ENCODE peak calls at places on chromosome 22, in five cellular contexts. A is adrenal gland; C is astrocyte of the spinal cord; W is PC-9; Y is naive thymus-derived CD4-positive, alpha-beta T cell. H is an unnamed sample.

GRCh38 chr22:31250740-31251330 is 38.7 kb downstream of the LIMK2 start:
- DNase-seq in Y (no peak), A (no peak), W (no peak), C (no peak), H (peak)

GRCh38 chr22:19258371-19258770 is 33.1 kb downstream of the CLTCL1 start:
- DNase-seq in C (no peak), A (no peak), W (no peak), Y (no peak), H (no peak)

GRCh38 chr22:45317551-45318167 is 7.9 kb downstream of the FAM118A start:
- DNase-seq in A (peak), Y (no peak), C (peak), W (no peak), H (peak)

GRCh38 chr22:23714596-23715588 is 24.1 kb downstream of the RGL4 start:
- DNase-seq in A (no peak), W (no peak), Y (no peak), C (no peak), H (no peak)

GRCh38 chr22:38655532-38656255 is 498 bp downstream of the FAM227A start:
- DNase-seq in Y (peak), C (peak), A (no peak), W (no peak), H (no peak)

GRCh38 chr22:30471616-30472318 is at the start of gene SEC14L3:
- DNase-seq in C (no peak), Y (no peak), W (no peak), A (no peak), H (no peak)

GRCh38 chr22:31089101-31090100 is 8.3 kb downstream of the SMTN start:
- DNase-seq in A (peak), W (no peak), Y (peak), C (peak), H (no peak)

GRCh38 chr22:44181033-44181911 is 547 bp downstream of the PARVG start:
- DNase-seq in Y (peak), A (no peak), W (no peak), C (no peak), H (no peak)

GRCh38 chr22:31339148-31339832 is 6.9 kb downstream of the PATZ1 start:
- DNase-seq in W (no peak), Y (no peak), A (no peak), C (no peak), H (no peak)

GRCh38 chr22:45009881-45010531 is at the start of gene PHF21B:
- DNase-seq in C (peak), W (peak), Y (no peak), A (peak), H (peak)

GRCh38 chr22:34324763-34325162 is 404.5 kb upstream of the LARGE1 start:
- DNase-seq in A (no peak), W (no peak), Y (no peak), C (no peak), H (no peak)

GRCh38 chr22:32842486-32842885 is 41.0 kb downstream of the TIMP3 start:
- DNase-seq in W (no peak), A (no peak), C (no peak), Y (no peak), H (no peak)

GRCh38 chr22:16559056-16559955 is 33.3 kb downstream of the CCT8L2 start:
- DNase-seq in Y (no peak), C (no peak), W (no peak), A (no peak), H (no peak)

GRCh38 chr22:43234299-43234988 is 47.5 kb upstream of the TTLL12 start:
- DNase-seq in Y (no peak), W (no peak), C (no peak), A (no peak), H (no peak)

GRCh38 chr22:31841029-31841827 is 87.4 kb downstream of the DEPDC5 start:
- DNase-seq in C (peak), W (no peak), A (no peak), Y (no peak), H (no peak)

GRCh38 chr22:50119169-50119767 is 29.5 kb downstream of the MOV10L1 start:
- DNase-seq in C (no peak), Y (no peak), W (no peak), A (peak), H (no peak)

GRCh38 chr22:39135092-39135896 is 17.2 kb downstream of the CBX7 start:
- DNase-seq in W (peak), Y (peak), A (no peak), C (peak), H (peak)

GRCh38 chr22:49735411-49736311 is 92.0 kb downstream of the BRD1 start:
- DNase-seq in W (no peak), A (peak), C (no peak), Y (no peak), H (no peak)

GRCh38 chr22:40714514-40714966 is 35.3 kb downstream of the MCHR1 start:
- DNase-seq in W (peak), A (no peak), C (peak), Y (no peak), H (peak)

GRCh38 chr22:27247691-27248434 is 553.7 kb downstream of the MN1 start:
- DNase-seq in C (no peak), W (no peak), A (peak), Y (no peak), H (no peak)

GRCh38 chr22:30806391-30806861 is 111.8 kb downstream of the OSBP2 start:
- DNase-seq in C (peak), A (no peak), Y (no peak), W (peak), H (peak)

GRCh38 chr22:31969789-31970489 is 25.6 kb downstream of the YWHAH start:
- DNase-seq in C (peak), A (peak), Y (peak), W (peak), H (peak)

GRCh38 chr22:43474161-43475101 is 62.6 kb downstream of the MPPED1 start:
- DNase-seq in A (no peak), W (no peak), Y (no peak), C (no peak), H (no peak)

GRCh38 chr22:49968313-49968830 is 7.8 kb downstream of the PIM3 start:
- DNase-seq in A (peak), C (no peak), W (no peak), Y (no peak), H (no peak)

GRCh38 chr22:30932661-30933060 is 35.9 kb downstream of the MORC2 start:
- DNase-seq in W (no peak), Y (no peak), A (no peak), C (no peak), H (no peak)

GRCh38 chr22:39941661-39942060 is 18.5 kb upstream of the TMA7B start:
- DNase-seq in C (no peak), W (no peak), A (no peak), Y (no peak), H (no peak)

GRCh38 chr22:41781508-41781906 is 19.0 kb upstream of the CCDC134 start:
- DNase-seq in W (no peak), Y (no peak), C (no peak), A (no peak), H (no peak)
- H3K4me3 ChIP-seq in W (no peak), Y (peak), C (no peak), A (no peak), H (no peak)

GRCh38 chr22:36470162-36470993 is 11.1 kb downstream of the TXN2 start:
- DNase-seq in A (peak), W (peak), C (peak), Y (peak), H (peak)
- H3K4me3 ChIP-seq in A (no peak), W (no peak), C (no peak), Y (no peak), H (no peak)

GRCh38 chr22:46934172-46934745 is 171.8 kb downstream of the TBC1D22A start:
- DNase-seq in Y (no peak), W (no peak), A (peak), C (no peak), H (no peak)
- H3K4me3 ChIP-seq in Y (no peak), W (no peak), A (no peak), C (no peak), H (no peak)

DNA sequence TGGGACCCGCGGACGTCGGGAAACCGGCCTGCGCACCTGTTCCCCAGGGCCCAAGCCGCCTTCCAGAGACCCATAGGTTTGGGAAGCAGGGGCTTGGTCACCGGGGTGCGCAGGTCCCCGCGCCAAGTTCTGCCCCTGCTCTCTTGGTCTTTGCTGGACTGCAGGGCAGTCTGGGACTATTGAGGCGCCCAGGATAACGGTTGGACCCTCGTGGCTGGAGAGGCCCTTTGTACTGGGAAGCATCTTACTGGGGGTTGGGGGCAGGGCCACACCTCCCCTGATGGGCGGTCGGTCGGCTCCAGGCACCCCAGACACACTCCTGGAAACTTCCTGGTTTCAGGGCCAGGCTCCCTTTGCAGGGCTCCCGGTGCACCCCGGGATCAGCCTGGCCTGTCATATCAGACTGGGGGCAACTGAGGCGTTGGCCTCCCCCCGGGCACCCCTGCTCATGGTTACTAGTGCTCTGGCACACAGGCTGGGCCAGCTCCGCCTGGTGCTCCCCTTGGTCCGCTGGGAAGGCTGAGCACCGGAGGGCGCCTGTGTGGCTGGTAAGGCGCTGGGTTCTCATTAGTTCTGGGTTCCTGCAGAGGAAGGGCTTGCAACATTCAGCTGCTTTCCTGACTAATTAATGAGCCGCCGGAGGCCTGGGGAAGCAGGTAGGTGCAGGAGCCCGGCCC is 1250.5 kb downstream of the BRD1 start:
- DNase-seq in C (no peak), Y (no peak), A (no peak), W (no peak), H (no peak)
- H3K4me3 ChIP-seq in C (no peak), Y (no peak), A (no peak), W (no peak), H (no peak)

DNA sequence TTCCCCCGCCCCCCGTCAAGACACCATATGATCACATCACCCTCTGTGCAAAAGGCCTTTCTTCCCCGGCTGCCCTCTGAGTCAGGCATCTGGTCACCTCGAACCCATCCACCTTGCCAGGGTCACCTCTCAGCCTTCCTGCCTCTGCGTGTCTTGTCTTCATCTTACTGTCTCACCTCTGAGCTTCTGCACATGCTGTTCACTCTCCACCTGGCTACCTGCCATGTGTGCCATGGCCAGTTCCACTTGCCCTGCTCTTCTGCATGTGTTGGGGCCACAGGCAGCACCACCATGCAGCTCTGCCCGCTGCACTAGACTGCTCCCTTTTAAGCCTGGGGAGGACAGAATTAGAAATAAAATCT is 9.8 kb downstream of the ZNF74 start:
- DNase-seq in A (peak), W (no peak), Y (no peak), C (no peak), H (no peak)
- H3K4me3 ChIP-seq in A (no peak), W (no peak), Y (no peak), C (no peak), H (no peak)

GRCh38 chr22:22710719-22711531 is 66.5 kb downstream of the GGTLC2 start:
- DNase-seq in Y (peak), W (peak), A (peak), C (no peak), H (peak)
- H3K4me3 ChIP-seq in Y (no peak), W (no peak), A (no peak), C (no peak), H (no peak)

DNA sequence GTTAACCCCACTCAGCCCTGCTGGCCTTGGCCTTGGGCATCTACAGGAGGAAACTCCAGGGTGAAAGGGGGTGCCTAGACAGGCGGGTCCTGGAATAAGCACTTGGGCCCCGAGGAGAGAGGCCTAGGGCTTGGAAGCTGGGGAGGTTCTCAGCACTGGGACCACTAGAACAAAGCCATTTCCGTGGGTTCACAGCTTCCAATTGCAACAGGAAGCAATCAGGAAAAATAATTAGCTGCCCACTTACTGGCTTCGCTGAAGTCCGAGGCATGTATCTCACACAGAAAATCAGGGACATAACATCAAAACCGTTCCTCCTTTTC is 161.2 kb upstream of the GRK3 start:
- DNase-seq in A (no peak), W (no peak), C (no peak), Y (no peak), H (no peak)
- H3K4me3 ChIP-seq in A (peak), W (no peak), C (no peak), Y (peak), H (peak)

H was measured in epithelial cell of esophagus.